ENCODE peak calls at places on chromosomes 4 and X, in four cellular contexts. T is HCT116, N is GM23248, A is neuronal stem cell. H is an unnamed sample.

GRCh38 chrX:122517781-122518180 is 666.3 kb upstream of the GRIA3 start:
- DNase-seq in T (no peak), N (peak), A (no peak), H (no peak)

GRCh38 chr4:101471201-101471600 is 123.9 kb upstream of the PPP3CA start:
- DNase-seq in T (no peak), N (peak), A (no peak), H (no peak)

GRCh38 chrX:106932492-106932923 is 12.3 kb downstream of the CLDN2 start:
- DNase-seq in T (no peak), N (peak), A (no peak), H (no peak)

GRCh38 chr4:73408181-73408867 is 4.2 kb downstream of the ALB start:
- DNase-seq in T (no peak), N (no peak), A (no peak), H (peak)

GRCh38 chr4:87444741-87445140 is 22.4 kb downstream of the NUDT9 start:
- DNase-seq in T (no peak), N (no peak), A (no peak), H (no peak)

GRCh38 chr4:162497564-162498167 is 333.9 kb upstream of the FSTL5 start:
- DNase-seq in T (peak), N (peak), A (peak), H (peak)

GRCh38 chrX:66408507-66408906 is 230.4 kb downstream of the EDA2R start:
- DNase-seq in T (no peak), N (no peak), A (no peak), H (no peak)

GRCh38 chrX:13742397-13743176 is 8.0 kb downstream of the OFD1 start:
- DNase-seq in T (no peak), N (no peak), A (no peak), H (no peak)

GRCh38 chrX:109485470-109486340 is 3.8 kb upstream of the GUCY2F start:
- DNase-seq in T (peak), N (peak), A (peak), H (peak)

GRCh38 chr4:137968956-137969709 is 273.0 kb downstream of the SLC7A11 start:
- DNase-seq in T (no peak), N (peak), A (no peak), H (no peak)

GRCh38 chrX:47662144-47662657 is 3.2 kb upstream of the UXT start:
- DNase-seq in T (no peak), N (peak), A (no peak), H (peak)

GRCh38 chr4:84324303-84324702 is 174.8 kb downstream of the NKX6-1 start:
- DNase-seq in T (no peak), N (no peak), A (no peak), H (no peak)

GRCh38 chr4:77047037-77047436 is 28.8 kb downstream of the CCNI start:
- DNase-seq in T (no peak), N (peak), A (no peak), H (peak)

GRCh38 chrX:49231333-49232000 is 1.7 kb downstream of the CACNA1F start:
- DNase-seq in T (no peak), N (no peak), A (no peak), H (no peak)

GRCh38 chrX:54294306-54294705 is 63.5 kb downstream of the WNK3 start:
- DNase-seq in T (no peak), N (no peak), A (no peak), H (no peak)

GRCh38 chrX:2325076-2325784 is 175.5 kb downstream of the DHRSX start:
- DNase-seq in T (no peak), N (no peak), A (no peak), H (no peak)

GRCh38 chr4:141352328-141352727 is 131.6 kb downstream of the ZNF330 start:
- DNase-seq in T (no peak), N (no peak), A (no peak), H (no peak)

GRCh38 chr4:174012135-174012923 is 271.1 kb downstream of the FBXO8 start:
- DNase-seq in T (no peak), N (peak), A (no peak), H (peak)

GRCh38 chrX:72477787-72478186 is 94.9 kb downstream of the HDAC8 start:
- DNase-seq in T (no peak), N (no peak), A (no peak), H (peak)

GRCh38 chr4:151174784-151175183 is 75.4 kb downstream of the RPS3A start:
- DNase-seq in T (no peak), N (no peak), A (no peak), H (no peak)

GRCh38 chr4:169311643-169312365 is 41.0 kb upstream of the SH3RF1 start:
- DNase-seq in T (peak), N (peak), A (peak), H (peak)

GRCh38 chrX:10326578-10326977 is 169.8 kb downstream of the CLCN4 start:
- DNase-seq in T (peak), N (peak), A (no peak), H (peak)

GRCh38 chr4:76897522-76898384 is at the start of gene SOWAHB:
- DNase-seq in T (peak), N (peak), A (peak), H (peak)

GRCh38 chr4:10691651-10692050 is 7.1 kb upstream of the CLNK start:
- DNase-seq in T (no peak), N (no peak), A (no peak), H (no peak)

GRCh38 chr4:186765138-186765537 is 41.5 kb upstream of the FAT1 start:
- DNase-seq in T (peak), N (peak), A (no peak), H (no peak)

GRCh38 chr4:57303012-57303751 is 193.0 kb upstream of the IGFBP7 start:
- DNase-seq in T (no peak), N (no peak), A (no peak), H (no peak)

GRCh38 chr4:107255596-107255995 is 219.5 kb upstream of the DKK2 start:
- DNase-seq in T (no peak), N (no peak), A (no peak), H (no peak)

GRCh38 chrX:79366888-79367749 is at the start of gene ITM2A:
- DNase-seq in T (no peak), N (no peak), A (peak), H (no peak)

GRCh38 chr4:165094873-165095272 is 17.8 kb downstream of the TMEM192 start:
- DNase-seq in T (no peak), N (no peak), A (no peak), H (no peak)

GRCh38 chrX:2486476-2487133 is 14.2 kb downstream of the DHRSX start:
- DNase-seq in T (no peak), N (no peak), A (no peak), H (no peak)

GRCh38 chr4:71559957-71560541 is 221.2 kb downstream of the SLC4A4 start:
- DNase-seq in T (no peak), N (peak), A (no peak), H (no peak)

GRCh38 chr4:70838400-70838971 is 1.2 kb downstream of the GRSF1 start:
- DNase-seq in T (no peak), N (peak), A (no peak), H (peak)

GRCh38 chr4:46390353-46391058 is 578 bp upstream of the GABRA2 start:
- DNase-seq in T (no peak), N (no peak), A (peak), H (no peak)

GRCh38 chrX:20309796-20310195 is 43.1 kb upstream of the RPS6KA3 start:
- DNase-seq in T (no peak), N (peak), A (no peak), H (peak)

GRCh38 chrX:78075787-78076389 is 28.2 kb upstream of the PGK1 start:
- DNase-seq in T (peak), N (no peak), A (no peak), H (no peak)

GRCh38 chrX:9188117-9188516 is 154.2 kb upstream of the FAM9B start:
- DNase-seq in T (no peak), N (no peak), A (no peak), H (no peak)

GRCh38 chrX:48498374-48498809 is 10.4 kb upstream of the PORCN start:
- DNase-seq in T (no peak), N (peak), A (no peak), H (peak)

GRCh38 chrX:81121513-81122363 is 80.0 kb downstream of the HMGN5 start:
- DNase-seq in T (peak), N (peak), A (peak), H (peak)

GRCh38 chrX:81120270-81120935 is 81.3 kb downstream of the HMGN5 start:
- DNase-seq in T (no peak), N (no peak), A (no peak), H (no peak)

GRCh38 chrX:81120936-81121351 is 80.8 kb downstream of the HMGN5 start:
- DNase-seq in T (no peak), N (peak), A (peak), H (peak)
- H3K9ac ChIP-seq in T (peak), N (peak), A (no peak), H (peak)

GRCh38 chr4:102599455-102599854 is 98.3 kb downstream of the NFKB1 start:
- DNase-seq in T (no peak), N (no peak), A (no peak), H (no peak)
- H3K9ac ChIP-seq in T (no peak), N (no peak), A (no peak), H (no peak)

GRCh38 chrX:129788527-129788926 is 8.8 kb downstream of the SASH3 start:
- DNase-seq in T (no peak), N (no peak), A (no peak), H (no peak)
- H3K9ac ChIP-seq in T (no peak), N (no peak), A (no peak), H (no peak)

DNA sequence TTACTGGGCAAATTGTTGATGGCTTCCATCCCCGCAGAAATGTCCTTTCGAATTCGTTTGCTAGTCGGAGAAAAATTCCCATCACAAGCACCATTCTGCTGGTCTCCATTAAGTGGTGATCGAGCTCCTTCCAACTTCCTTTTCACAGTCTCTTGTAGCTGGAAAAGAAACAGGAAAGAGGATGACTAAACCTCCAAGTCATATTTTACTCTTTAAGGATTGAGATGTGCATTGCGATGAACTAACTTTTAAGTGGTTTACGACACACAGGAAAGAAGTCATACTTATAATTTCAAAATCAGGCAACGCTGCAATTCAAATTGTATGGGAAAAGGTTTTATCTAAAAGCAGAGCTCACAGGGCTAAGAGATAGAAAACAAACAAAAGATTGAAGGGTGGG is 225.2 kb downstream of the MGST2 start:
- DNase-seq in T (no peak), N (peak), A (no peak), H (no peak)
- H3K9ac ChIP-seq in T (no peak), N (peak), A (no peak), H (no peak)

H was measured in adipocyte.